ENCODE peak calls at places on chromosomes 2 and 18, in nine cellular contexts. O is NCI-H2171, R is GM23338, T is fibroblast of the aortic adventitia, Z is body of pancreas, C is erythroblast, N is natural killer cell, I is cardiac muscle cell, B is GM10248. Q is an unnamed sample.

GRCh38 chr2:201860541-201861154 is 54.3 kb downstream of the CDK15 start:
- DNase-seq in O (peak), R (peak), T (peak), Z (peak), C (peak), N (no peak), I (peak), B (peak), Q (peak)

GRCh38 chr2:218892693-218893348 is 12.2 kb downstream of the WNT10A start:
- DNase-seq in O (peak), R (peak), T (peak), Z (peak), C (peak), N (peak), I (peak), B (peak), Q (peak)

GRCh38 chr2:225041210-225041870 is 928 bp downstream of the DOCK10 start:
- DNase-seq in O (no peak), R (peak), T (peak), Z (peak), C (peak), N (peak), I (no peak), B (peak), Q (no peak)

GRCh38 chr18:7720395-7720794 is 153.3 kb downstream of the PTPRM start:
- DNase-seq in O (no peak), R (no peak), T (no peak), Z (no peak), C (no peak), N (no peak), I (no peak), B (no peak), Q (no peak)

GRCh38 chr18:61896767-61897166 is 4.0 kb upstream of the RNF152 start:
- DNase-seq in O (no peak), R (no peak), T (peak), Z (peak), C (no peak), N (no peak), I (peak), B (no peak), Q (no peak)

GRCh38 chr2:224146356-224147160 is 107.5 kb upstream of the SERPINE2 start:
- DNase-seq in O (no peak), R (no peak), T (no peak), Z (no peak), C (no peak), N (no peak), I (peak), B (no peak), Q (no peak)

GRCh38 chr2:68853035-68853434 is 18.2 kb downstream of the BMP10 start:
- DNase-seq in O (no peak), R (no peak), T (no peak), Z (no peak), C (no peak), N (no peak), I (no peak), B (no peak), Q (no peak)

GRCh38 chr2:24024018-24024417 is 14.1 kb downstream of the MFSD2B start:
- DNase-seq in O (no peak), R (peak), T (peak), Z (no peak), C (no peak), N (no peak), I (no peak), B (no peak), Q (no peak)

GRCh38 chr18:11304900-11305299 is 155.5 kb upstream of the PIEZO2 start:
- DNase-seq in O (no peak), R (no peak), T (no peak), Z (no peak), C (no peak), N (no peak), I (no peak), B (no peak), Q (no peak)

GRCh38 chr18:22223263-22223960 is 54.0 kb downstream of the GATA6 start:
- DNase-seq in O (no peak), R (peak), T (peak), Z (peak), C (no peak), N (no peak), I (no peak), B (no peak), Q (peak)

GRCh38 chr2:64493788-64494187 is 30.3 kb upstream of the AFTPH start:
- DNase-seq in O (no peak), R (no peak), T (no peak), Z (no peak), C (no peak), N (no peak), I (no peak), B (no peak), Q (no peak)

GRCh38 chr2:215866594-215866993 is 146.8 kb downstream of the MREG start:
- DNase-seq in O (no peak), R (no peak), T (no peak), Z (no peak), C (no peak), N (no peak), I (no peak), B (no peak), Q (no peak)

GRCh38 chr2:15643791-15644588 is 52.3 kb downstream of the DDX1 start:
- DNase-seq in O (no peak), R (no peak), T (peak), Z (no peak), C (no peak), N (no peak), I (no peak), B (no peak), Q (no peak)

GRCh38 chr2:202090530-202090929 is 17.5 kb downstream of the KIAA2012 start:
- DNase-seq in O (no peak), R (no peak), T (no peak), Z (no peak), C (no peak), N (no peak), I (no peak), B (no peak), Q (no peak)

GRCh38 chr2:3290655-3291054 is 87.0 kb downstream of the EIPR1 start:
- DNase-seq in O (no peak), R (no peak), T (no peak), Z (no peak), C (no peak), N (no peak), I (no peak), B (no peak), Q (no peak)

GRCh38 chr2:44188696-44189095 is 20.0 kb downstream of the PPM1B start:
- DNase-seq in O (no peak), R (peak), T (no peak), Z (no peak), C (no peak), N (no peak), I (no peak), B (no peak), Q (no peak)

GRCh38 chr2:88055049-88055435 is 541 bp downstream of the KRCC1 start:
- DNase-seq in O (no peak), R (peak), T (peak), Z (no peak), C (no peak), N (no peak), I (no peak), B (no peak), Q (no peak)

Q was measured in HCT116.